ENCODE peak calls at places on chromosomes 6 and 20, in ten cellular contexts. E is HCT116, Q is cardiac muscle cell, W is GM06990, T is psoas muscle, L is AG10803, N is cardiac fibroblast, V is ovary, A is fibroblast of pulmonary artery, B is brain microvascular endothelial cell. X is an unnamed sample.

GRCh38 chr6:141035312-141036058 is 1097.2 kb upstream of the GJE1 start:
- DNase-seq in E (no peak), Q (no peak), W (no peak), T (no peak), L (no peak), N (no peak), V (no peak), A (no peak), B (no peak), X (no peak)

GRCh38 chr20:6466065-6466810 is 301.2 kb upstream of the BMP2 start:
- DNase-seq in E (no peak), Q (no peak), W (no peak), T (no peak), L (no peak), N (peak; percentile 38), V (no peak), A (peak; percentile 65), B (peak; percentile 60), X (peak; percentile 59)

GRCh38 chr20:47727170-47727880 is 58.0 kb downstream of the SULF2 start:
- DNase-seq in E (no peak), Q (no peak), W (peak; percentile 75), T (peak; percentile 64), L (no peak), N (no peak), V (no peak), A (no peak), B (no peak), X (no peak)

GRCh38 chr6:166237611-166238010 is 70.0 kb upstream of the TBXT start:
- DNase-seq in E (no peak), Q (no peak), W (no peak), T (no peak), L (peak; percentile 87), N (no peak), V (no peak), A (no peak), B (no peak), X (no peak)

GRCh38 chr20:8481636-8482035 is 349.6 kb downstream of the PLCB1 start:
- DNase-seq in E (no peak), Q (no peak), W (no peak), T (no peak), L (peak; percentile 60), N (no peak), V (no peak), A (no peak), B (no peak), X (no peak)

GRCh38 chr6:34919651-34920050 is 30.6 kb downstream of the ANKS1A start:
- DNase-seq in E (no peak), Q (no peak), W (no peak), T (no peak), L (peak; percentile 41), N (peak; percentile 74), V (no peak), A (peak; percentile 76), B (peak; percentile 19), X (peak; percentile 8)

GRCh38 chr20:52102126-52102525 is 89.5 kb downstream of the ZFP64 start:
- DNase-seq in E (no peak), Q (no peak), W (no peak), T (no peak), L (no peak), N (no peak), V (no peak), A (no peak), B (no peak), X (no peak)

GRCh38 chr6:148118303-148118702 is 224.3 kb upstream of the SASH1 start:
- DNase-seq in E (no peak), Q (no peak), W (no peak), T (no peak), L (no peak), N (no peak), V (no peak), A (no peak), B (no peak), X (no peak)

GRCh38 chr6:113351183-113351834 is 505.8 kb upstream of the MARCKS start:
- DNase-seq in E (no peak), Q (no peak), W (no peak), T (no peak), L (peak; percentile 94), N (peak; percentile 61), V (no peak), A (peak; percentile 52), B (peak; percentile 59), X (peak; percentile 64)

GRCh38 chr6:4509506-4509905 is 266.7 kb upstream of the CDYL start:
- DNase-seq in E (no peak), Q (no peak), W (no peak), T (no peak), L (no peak), N (no peak), V (no peak), A (no peak), B (no peak), X (no peak)
- TF ChIP-seq CTCF in E (no peak), Q (no peak), W (no peak), T (no peak), L (no peak), N (no peak), V (no peak), A (no peak), B (no peak), X (no peak)

GRCh38 chr20:62428008-62428384 is 657 bp upstream of the RBBP8NL start:
- DNase-seq in E (no peak), Q (no peak), W (no peak), T (no peak), L (no peak), N (no peak), V (no peak), A (no peak), B (no peak), X (peak; percentile 8)

GRCh38 chr20:62427172-62428007 is at the start of gene RBBP8NL:
- DNase-seq in E (peak; percentile 77), Q (no peak), W (no peak), T (no peak), L (no peak), N (no peak), V (no peak), A (no peak), B (no peak), X (peak; percentile 98)

GRCh38 chr20:62428396-62429160 is 1.2 kb upstream of the RBBP8NL start:
- DNase-seq in E (no peak), Q (no peak), W (no peak), T (no peak), L (no peak), N (no peak), V (no peak), A (no peak), B (no peak), X (no peak)

GRCh38 chr20:62425281-62426058 is 1.9 kb downstream of the RBBP8NL start:
- DNase-seq in E (no peak), Q (no peak), W (no peak), T (no peak), L (no peak), N (no peak), V (no peak), A (no peak), B (no peak), X (no peak)

DNA sequence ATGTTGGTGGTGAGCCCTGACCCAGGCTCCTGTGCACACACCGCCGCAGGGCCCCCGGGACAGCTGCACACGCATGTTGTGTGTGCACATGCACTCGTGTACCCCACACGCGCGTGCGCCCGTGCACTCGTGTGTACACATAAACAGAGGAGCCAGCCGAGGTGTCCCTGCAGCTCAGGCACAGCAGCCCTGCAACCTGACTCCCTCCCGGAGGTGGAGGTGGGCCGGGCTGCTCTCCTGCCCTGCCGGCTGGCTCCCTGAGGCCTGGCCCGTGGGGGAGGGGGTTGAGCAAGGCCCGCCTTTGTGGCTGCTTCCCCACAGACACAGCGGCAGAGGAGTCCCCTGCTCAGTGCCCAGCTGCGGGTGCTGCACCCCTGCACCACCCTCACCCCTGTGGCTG is 661 bp downstream of the RBBP8NL start:
- DNase-seq in E (no peak), Q (peak; percentile 73), W (no peak), T (no peak), L (no peak), N (no peak), V (no peak), A (no peak), B (no peak), X (no peak)
- H3K4me3 ChIP-seq in E (peak overlapping the region; percentile 40), Q (no peak overlapping the region), W (no peak overlapping the region), T (no peak overlapping the region), L (no peak overlapping the region), N (no peak overlapping the region), V (no peak overlapping the region), A (no peak overlapping the region), B (no peak overlapping the region), X (peak overlapping the region; percentile 50)

DNA sequence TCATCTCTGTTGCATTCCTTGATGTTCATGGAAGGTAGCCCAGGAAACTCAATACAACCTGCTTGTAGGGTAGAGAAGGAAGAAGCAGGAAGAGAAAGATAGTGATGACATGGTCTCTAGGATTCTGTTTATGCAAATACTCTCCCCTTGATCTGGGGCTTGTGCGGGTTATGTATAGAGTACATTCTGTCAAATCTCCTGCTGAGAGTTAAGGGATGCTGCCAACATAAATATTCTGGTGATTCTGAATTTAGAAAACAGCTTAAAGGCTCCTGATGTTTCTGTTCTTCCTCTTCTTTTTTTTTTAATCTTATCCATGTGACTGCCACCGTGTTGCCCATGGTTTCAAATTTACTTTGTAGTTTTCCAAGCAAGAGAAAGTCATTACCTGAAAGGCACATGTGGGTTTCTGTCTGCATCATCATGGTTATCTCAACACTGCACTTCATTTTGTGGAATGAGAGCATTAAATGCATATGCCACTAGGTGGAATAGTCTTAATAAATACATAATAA is 150.6 kb downstream of the RPS12 start:
- DNase-seq in E (no peak), Q (no peak), W (no peak), T (no peak), L (no peak), N (no peak), V (no peak), A (peak; percentile 10), B (peak; percentile 9), X (no peak)
- TF ChIP-seq CTCF in E (no peak), Q (no peak), W (no peak), T (no peak), L (no peak), N (no peak), V (no peak), A (no peak), B (peak; percentile 16), X (peak; percentile 11)

GRCh38 chr6:156886409-156886808 is 109.2 kb downstream of the ARID1B start:
- DNase-seq in E (no peak), Q (no peak), W (peak; percentile 41), T (no peak), L (no peak), N (peak; percentile 57), V (no peak), A (peak; percentile 54), B (peak; percentile 35), X (peak; percentile 12)

GRCh38 chr6:156881687-156882629 is 104.8 kb downstream of the ARID1B start:
- DNase-seq in E (no peak), Q (no peak), W (no peak), T (no peak), L (peak; percentile 44), N (no peak), V (no peak), A (no peak), B (no peak), X (peak; percentile 16)

GRCh38 chr6:156884306-156884705 is 107.1 kb downstream of the ARID1B start:
- DNase-seq in E (no peak), Q (no peak), W (no peak), T (no peak), L (no peak), N (no peak), V (no peak), A (no peak), B (no peak), X (no peak)

GRCh38 chr6:156885562-156885961 is 108.4 kb downstream of the ARID1B start:
- DNase-seq in E (no peak), Q (no peak), W (no peak), T (no peak), L (no peak), N (no peak), V (no peak), A (no peak), B (no peak), X (no peak)

GRCh38 chr6:156883497-156884252 is 106.5 kb downstream of the ARID1B start:
- DNase-seq in E (no peak), Q (no peak), W (peak; percentile 36), T (no peak), L (no peak), N (no peak), V (no peak), A (no peak), B (no peak), X (peak; percentile 66)
- H3K4me3 ChIP-seq in E (no peak overlapping the region), Q (no peak overlapping the region), W (no peak overlapping the region), T (no peak overlapping the region), L (no peak overlapping the region), N (no peak overlapping the region), V (no peak overlapping the region), A (no peak overlapping the region), B (no peak overlapping the region), X (no peak overlapping the region)

X was measured in epithelial cell of esophagus.